ENCODE peak calls at places on chromosomes 7 and 10, in five cellular contexts. G is activated CD4-positive, alpha-beta T cell treated with anti-CD3 and anti-CD28 coated beads, Interleukin-2, amount 50 U/mL, for 1 hour; Y is activated CD8-positive, alpha-beta memory T cell treated with anti-CD3 and anti-CD28 coated beads for 4 hours; C is posterior vena cava; Q is T-helper 2 cell. J is an unnamed sample.
A peak's percentile ranks its signal among the peaks of the same experiment; 100 is the strongest.

GRCh38 chr7:152588350-152588749 is 87.6 kb downstream of the XRCC2 start:
- DNase-seq in Q (no peak), C (no peak), Y (no peak), G (no peak), J (no peak)

GRCh38 chr7:149853157-149853556 is 15.0 kb downstream of the ZNF862 start:
- DNase-seq in Y (no peak), G (no peak), C (no peak), Q (no peak), J (no peak)

GRCh38 chr10:113765910-113766309 is 14.4 kb downstream of the PLEKHS1 start:
- DNase-seq in Y (no peak), G (no peak), Q (no peak), C (no peak), J (no peak)

GRCh38 chr7:142428094-142428493 is 170.2 kb upstream of the PRSS58 start:
- DNase-seq in C (no peak), Y (no peak), G (no peak), Q (no peak), J (no peak)

GRCh38 chr7:101547916-101548599 is 81.0 kb downstream of the MYL10 start:
- DNase-seq in G (no peak), Y (no peak), C (peak; percentile 66), Q (no peak), J (peak; percentile 46)

GRCh38 chr7:156474241-156474743 is 166.3 kb upstream of the RNF32 start:
- DNase-seq in G (no peak), Q (no peak), Y (no peak), C (no peak), J (no peak)

GRCh38 chr10:3782456-3783312 is 2.3 kb downstream of the KLF6 start:
- DNase-seq in C (peak; percentile 86), Y (no peak), Q (peak; percentile 71), G (peak; percentile 63), J (peak; percentile 91)

GRCh38 chr10:14604181-14605142 is 170.2 kb downstream of the FAM107B start:
- DNase-seq in C (peak; percentile 95), Q (peak; percentile 63), G (peak; percentile 70), Y (no peak), J (peak; percentile 90)

GRCh38 chr7:2016761-2017482 is 215.8 kb downstream of the MAD1L1 start:
- DNase-seq in Y (no peak), G (no peak), C (peak; percentile 73), Q (no peak), J (peak; percentile 46)

GRCh38 chr7:151289891-151290290 is 41.4 kb upstream of the SMARCD3 start:
- DNase-seq in C (no peak), Q (no peak), Y (no peak), G (no peak), J (no peak)

J was measured in sigmoid colon.